ENCODE peak calls at places on chromosome 14, in five cellular contexts. U, Y, O, A and G are unnamed samples.

GRCh38 chr14:71629765-71630502 is 302.3 kb upstream of the RGS6 start:
- DNase-seq in U (no peak), Y (no peak), O (no peak), A (no peak), G (no peak)

GRCh38 chr14:65517635-65518542 is 105.4 kb downstream of the FUT8 start:
- DNase-seq in U (no peak), Y (no peak), O (no peak), A (no peak), G (no peak)

GRCh38 chr14:96205994-96206392 is 1.4 kb downstream of the BDKRB2 start:
- DNase-seq in U (no peak), Y (no peak), O (no peak), A (no peak), G (no peak)

GRCh38 chr14:50559990-50560928 is at the start of gene ATL1:
- DNase-seq in U (peak; percentile 42), Y (no peak), O (no peak), A (no peak), G (peak; percentile 66)

GRCh38 chr14:99425272-99425681 is 55.4 kb downstream of the SETD3 start:
- DNase-seq in U (no peak), Y (no peak), O (no peak), A (no peak), G (no peak)

GRCh38 chr14:99174920-99175319 is 97.1 kb downstream of the BCL11B start:
- DNase-seq in U (no peak), Y (no peak), O (no peak), A (no peak), G (no peak)

GRCh38 chr14:106564058-106564643 is 1037.8 kb downstream of the TMEM121 start:
- DNase-seq in U (peak; percentile 18), Y (peak; percentile 43), O (no peak), A (no peak), G (peak; percentile 24)

GRCh38 chr14:38143651-38144505 is 63.8 kb upstream of the SSTR1 start:
- DNase-seq in U (peak; percentile 5), Y (no peak), O (no peak), A (no peak), G (no peak)

GRCh38 chr14:105349992-105350391 is 35.4 kb downstream of the PACS2 start:
- DNase-seq in U (no peak), Y (no peak), O (no peak), A (no peak), G (no peak)

GRCh38 chr14:81480741-81481140 is 52.9 kb downstream of the SEL1L start:
- DNase-seq in U (no peak), Y (no peak), O (no peak), A (no peak), G (no peak)

GRCh38 chr14:57492859-57493258 is 798 bp downstream of the CCDC198 start:
- DNase-seq in U (no peak), Y (peak; percentile 22), O (no peak), A (no peak), G (peak; percentile 32)

GRCh38 chr14:21526672-21527319 is 650 bp upstream of the SALL2 start:
- DNase-seq in U (peak; percentile 73), Y (no peak), O (no peak), A (peak; percentile 78), G (no peak)

GRCh38 chr14:91225025-91225424 is 19.5 kb downstream of the GPR68 start:
- DNase-seq in U (no peak), Y (no peak), O (no peak), A (no peak), G (no peak)

GRCh38 chr14:104112113-104112505 is 26.3 kb upstream of the KIF26A start:
- DNase-seq in U (no peak), Y (no peak), O (no peak), A (no peak), G (no peak)

GRCh38 chr14:96129128-96129736 is 75.4 kb upstream of the BDKRB2 start:
- DNase-seq in U (no peak), Y (no peak), O (no peak), A (no peak), G (no peak)

GRCh38 chr14:75060420-75060819 is 3.4 kb downstream of the ACYP1 start:
- DNase-seq in U (no peak), Y (no peak), O (no peak), A (no peak), G (no peak)

GRCh38 chr14:85532981-85533820 is 3.3 kb downstream of the FLRT2 start:
- DNase-seq in U (no peak), Y (no peak), O (no peak), A (no peak), G (no peak)

GRCh38 chr14:37246427-37246829 is 48.7 kb downstream of the MIPOL1 start:
- DNase-seq in U (no peak), Y (peak; percentile 86), O (no peak), A (no peak), G (peak; percentile 27)

GRCh38 chr14:23171251-23171975 is 12.0 kb downstream of the SLC7A8 start:
- DNase-seq in U (no peak), Y (no peak), O (no peak), A (no peak), G (no peak)

GRCh38 chr14:91679273-91679672 is 52.6 kb downstream of the CATSPERB start:
- DNase-seq in U (no peak), Y (no peak), O (no peak), A (no peak), G (no peak)

GRCh38 chr14:99186956-99187690 is 84.9 kb downstream of the BCL11B start:
- DNase-seq in U (no peak), Y (no peak), O (no peak), A (no peak), G (no peak)

GRCh38 chr14:66403183-66403582 is 83.0 kb upstream of the CCDC196 start:
- DNase-seq in U (no peak), Y (peak; percentile 40), O (no peak), A (no peak), G (peak; percentile 34)

GRCh38 chr14:34329281-34329680 is 132.8 kb downstream of the SPTSSA start:
- DNase-seq in U (no peak), Y (no peak), O (no peak), A (no peak), G (no peak)

GRCh38 chr14:77037886-77038511 is 9.5 kb upstream of the IRF2BPL start:
- DNase-seq in U (no peak), Y (no peak), O (no peak), A (no peak), G (no peak)

GRCh38 chr14:88562532-88562830 is 356 bp upstream of the ZC3H14 start:
- DNase-seq in U (no peak), Y (no peak), O (no peak), A (no peak), G (no peak)

GRCh38 chr14:32908487-32909084 is 30.1 kb upstream of the NPAS3 start:
- DNase-seq in U (no peak), Y (no peak), O (no peak), A (no peak), G (no peak)

GRCh38 chr14:35441160-35441559 is 36.6 kb upstream of the NFKBIA start:
- DNase-seq in U (no peak), Y (no peak), O (no peak), A (no peak), G (no peak)

GRCh38 chr14:35435177-35435576 is 30.6 kb upstream of the NFKBIA start:
- DNase-seq in U (no peak), Y (no peak), O (no peak), A (no peak), G (no peak)

GRCh38 chr14:35444104-35444503 is 39.6 kb upstream of the NFKBIA start:
- DNase-seq in U (no peak), Y (no peak), O (no peak), A (no peak), G (no peak)

DNA sequence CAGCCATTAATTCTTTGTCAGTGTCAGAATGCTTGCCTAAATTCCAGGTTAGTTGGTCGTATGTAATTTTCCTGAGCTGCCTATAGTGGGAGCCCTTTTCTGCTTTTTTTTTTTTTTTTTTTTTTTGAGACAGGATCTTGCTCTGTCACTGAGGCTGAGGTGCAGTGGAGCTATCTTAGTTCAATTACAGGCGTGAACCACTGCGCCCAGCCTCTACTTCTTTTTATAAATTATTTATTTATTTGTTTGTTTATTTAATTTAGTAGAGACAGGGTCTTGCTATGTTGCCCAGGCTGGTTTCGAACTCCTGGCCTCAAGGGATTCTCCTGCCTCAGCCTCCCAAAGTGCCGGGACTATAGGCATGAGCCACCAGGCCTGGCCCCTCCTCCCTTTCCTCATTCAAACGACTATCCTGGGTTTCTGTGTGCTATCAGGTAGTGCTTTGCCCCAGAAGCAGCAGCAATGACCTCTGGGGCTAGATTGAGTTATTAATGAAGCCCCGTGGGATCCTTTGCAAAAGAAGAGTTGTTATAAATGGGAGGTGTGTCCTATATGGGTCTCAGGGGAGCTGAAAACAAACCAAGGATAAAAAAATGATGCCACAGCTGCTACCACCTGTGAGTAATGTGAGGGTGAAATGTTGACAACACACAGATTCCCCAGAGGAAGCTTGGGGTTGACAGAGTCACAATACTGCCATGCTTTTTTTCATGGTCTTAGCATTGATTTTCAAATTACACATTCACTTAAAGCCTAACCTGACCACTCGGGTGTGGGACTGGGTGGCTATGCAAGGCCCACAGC is 34.6 kb upstream of the NFKBIA start:
- DNase-seq in U (no peak), Y (peak; percentile 52), O (peak; percentile 39), A (no peak), G (peak; percentile 37)
- TF ChIP-seq SUZ12 in U (no peak), Y (no peak), O (no peak), A (no peak), G (no peak)

GRCh38 chr14:93946506-93947170 is 19.5 kb downstream of the FAM181A start:
- DNase-seq in U (no peak), Y (no peak), O (no peak), A (no peak), G (no peak)

GRCh38 chr14:93947282-93947681 is 20.1 kb downstream of the FAM181A start:
- DNase-seq in U (no peak), Y (no peak), O (no peak), A (no peak), G (no peak)

GRCh38 chr14:93951798-93952540 is 24.4 kb downstream of the ASB2 start:
- DNase-seq in U (no peak), Y (no peak), O (no peak), A (no peak), G (no peak)

GRCh38 chr14:93950948-93951668 is 24.0 kb downstream of the FAM181A start:
- DNase-seq in U (no peak), Y (no peak), O (no peak), A (no peak), G (no peak)

DNA sequence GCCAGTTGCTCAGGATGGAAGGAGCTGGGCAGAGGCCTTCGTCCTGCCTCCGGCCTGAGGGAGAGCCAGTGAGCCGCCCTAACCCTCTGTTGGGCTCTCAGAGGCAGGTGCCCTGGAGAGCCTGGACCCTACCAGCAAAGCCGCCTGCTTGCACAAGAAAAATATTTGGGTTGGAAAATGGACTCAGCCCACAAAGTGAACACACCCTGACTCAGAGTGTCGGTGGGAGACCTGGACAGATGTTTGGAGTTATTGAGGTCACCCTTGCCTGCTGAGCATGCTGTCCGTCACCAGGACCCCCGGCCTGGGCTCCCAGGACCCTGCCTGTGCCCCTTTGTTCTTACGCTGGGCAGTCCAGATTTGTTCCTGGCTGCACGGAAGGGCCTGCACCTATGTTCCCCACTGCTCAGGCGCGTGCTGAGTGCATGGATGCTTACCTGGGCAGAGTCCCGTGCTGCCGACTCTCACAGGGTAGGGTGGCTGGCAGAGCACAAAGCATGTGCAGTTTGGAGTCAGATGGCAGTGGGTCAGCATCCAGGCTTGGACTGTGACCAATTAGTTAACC is 22.4 kb downstream of the FAM181A start:
- DNase-seq in U (no peak), Y (no peak), O (no peak), A (no peak), G (no peak)
- TF ChIP-seq SUZ12 in U (no peak), Y (no peak), O (no peak), A (no peak), G (no peak)

GRCh38 chr14:68359862-68360552 is 432.9 kb downstream of the ZFP36L1 start:
- DNase-seq in U (no peak), Y (no peak), O (no peak), A (no peak), G (peak; percentile 11)
- TF ChIP-seq SUZ12 in U (no peak), Y (no peak), O (no peak), A (no peak), G (no peak)

GRCh38 chr14:48584031-48584430 is 908.6 kb upstream of the MDGA2 start:
- DNase-seq in U (no peak), Y (no peak), O (no peak), A (no peak), G (no peak)
- TF ChIP-seq SUZ12 in U (no peak), Y (no peak), O (no peak), A (no peak), G (no peak)